ENCODE peak calls at places on chromosomes 4 and X, in eight cellular contexts. S is osteoblast, K is upper lobe of right lung, M is IMR-90, R is trophoblast cell, Z is tibial artery, D is GM12878, H is colonic mucosa. Y is an unnamed sample.

GRCh38 chr4:161419822-161420221 is 744.0 kb downstream of the FSTL5 start:
- DNase-seq in S (no peak), K (no peak), M (no peak), R (peak; percentile 7), Z (no peak), D (no peak), H (no peak), Y (no peak)

GRCh38 chr4:73213917-73214663 is 44.5 kb downstream of the ANKRD17 start:
- DNase-seq in S (no peak), K (no peak), M (peak; percentile 48), R (no peak), Z (no peak), D (no peak), H (no peak), Y (peak; percentile 60)

GRCh38 chrX:41302293-41302868 is 31.6 kb upstream of the DDX3X start:
- DNase-seq in S (peak; percentile 19), K (no peak), M (no peak), R (peak; percentile 56), Z (no peak), D (no peak), H (no peak), Y (no peak)

GRCh38 chr4:17687237-17687857 is 72.9 kb downstream of the MED28 start:
- DNase-seq in S (peak; percentile 13), K (no peak), M (no peak), R (no peak), Z (no peak), D (no peak), H (no peak), Y (no peak)

GRCh38 chr4:70556856-70557255 is 35.2 kb upstream of the AMBN start:
- DNase-seq in S (peak; percentile 29), K (no peak), M (peak; percentile 3), R (peak; percentile 24), Z (no peak), D (no peak), H (no peak), Y (no peak)

GRCh38 chr4:42954925-42955669 is 62.6 kb downstream of the GRXCR1 start:
- DNase-seq in S (no peak), K (no peak), M (no peak), R (no peak), Z (no peak), D (no peak), H (no peak), Y (no peak)

GRCh38 chr4:165207016-165207430 is 338 bp upstream of the KLHL2 start:
- DNase-seq in S (no peak), K (no peak), M (peak; percentile 31), R (no peak), Z (no peak), D (no peak), H (peak; percentile 29), Y (peak; percentile 18)

GRCh38 chrX:68666580-68666979 is 19.1 kb downstream of the STARD8 start:
- DNase-seq in S (no peak), K (no peak), M (no peak), R (no peak), Z (peak; percentile 70), D (no peak), H (no peak), Y (no peak)

GRCh38 chr4:52926575-52926974 is 64.5 kb downstream of the RASL11B start:
- DNase-seq in S (no peak), K (no peak), M (no peak), R (no peak), Z (no peak), D (no peak), H (no peak), Y (no peak)

GRCh38 chr4:16442296-16442695 is 216.0 kb upstream of the TAPT1 start:
- DNase-seq in S (no peak), K (no peak), M (no peak), R (no peak), Z (no peak), D (no peak), H (no peak), Y (no peak)

GRCh38 chr4:25367004-25367621 is 9.9 kb upstream of the ANAPC4 start:
- DNase-seq in S (no peak), K (no peak), M (peak; percentile 59), R (peak; percentile 74), Z (no peak), D (no peak), H (no peak), Y (peak; percentile 70)

GRCh38 chrX:103197721-103198306 is 17.1 kb upstream of the BEX4 start:
- DNase-seq in S (no peak), K (no peak), M (peak; percentile 56), R (no peak), Z (no peak), D (no peak), H (no peak), Y (peak; percentile 34)

GRCh38 chrX:115560978-115561604 is at the start of gene PLS3:
- DNase-seq in S (peak; percentile 95), K (peak; percentile 89), M (peak; percentile 83), R (peak; percentile 49), Z (peak; percentile 94), D (no peak), H (peak; percentile 84), Y (peak; percentile 94)

GRCh38 chrX:129145898-129146297 is 377.4 kb downstream of the SMARCA1 start:
- DNase-seq in S (no peak), K (no peak), M (no peak), R (no peak), Z (no peak), D (no peak), H (no peak), Y (no peak)

GRCh38 chr4:176548571-176548970 is 228.8 kb downstream of the SPCS3 start:
- DNase-seq in S (peak; percentile 81), K (no peak), M (peak; percentile 90), R (peak; percentile 8), Z (no peak), D (no peak), H (no peak), Y (no peak)

GRCh38 chr4:81715335-81715734 is 243.6 kb upstream of the RASGEF1B start:
- DNase-seq in S (no peak), K (no peak), M (no peak), R (no peak), Z (no peak), D (no peak), H (no peak), Y (no peak)

GRCh38 chrX:75547137-75547536 is 24.3 kb upstream of the ZDHHC15 start:
- DNase-seq in S (no peak), K (no peak), M (no peak), R (no peak), Z (no peak), D (no peak), H (no peak), Y (no peak)

GRCh38 chr4:1723131-1723801 is 1.9 kb downstream of the TACC3 start:
- DNase-seq in S (peak; percentile 46), K (no peak), M (no peak), R (peak; percentile 96), Z (no peak), D (no peak), H (no peak), Y (no peak)

GRCh38 chr4:140427919-140428471 is 547 bp upstream of the CLGN start:
- DNase-seq in S (no peak), K (no peak), M (peak; percentile 23), R (no peak), Z (no peak), D (no peak), H (no peak), Y (no peak)

GRCh38 chr4:152075253-152075928 is 314.6 kb upstream of the GATB start:
- DNase-seq in S (no peak), K (no peak), M (no peak), R (no peak), Z (no peak), D (no peak), H (no peak), Y (no peak)

GRCh38 chr4:8709050-8709728 is 116.6 kb downstream of the CPZ start:
- DNase-seq in S (peak; percentile 55), K (peak; percentile 38), M (no peak), R (no peak), Z (peak; percentile 41), D (no peak), H (no peak), Y (no peak)

GRCh38 chrX:150234126-150234525 is 129.0 kb upstream of the MAMLD1 start:
- DNase-seq in S (no peak), K (no peak), M (peak; percentile 23), R (no peak), Z (no peak), D (no peak), H (no peak), Y (peak; percentile 16)

GRCh38 chr4:81030617-81031388 is at the start of gene BMP3:
- DNase-seq in S (peak; percentile 72), K (peak; percentile 83), M (peak; percentile 18), R (peak; percentile 1), Z (no peak), D (no peak), H (peak; percentile 53), Y (peak; percentile 32)

GRCh38 chr4:185398618-185399017 is 2.0 kb downstream of the ANKRD37 start:
- DNase-seq in S (no peak), K (no peak), M (no peak), R (no peak), Z (no peak), D (no peak), H (no peak), Y (no peak)
- H3K4me1 ChIP-seq in S (peaks cover 9% of the 10 kb centered on the region), K (peaks cover 12% of the 10 kb centered on the region), M (no peaks in the 10 kb centered on the region), R (no peaks in the 10 kb centered on the region), Z (peaks cover 19% of the 10 kb centered on the region), D (peaks cover 10% of the 10 kb centered on the region), H (no peaks in the 10 kb centered on the region), Y (peaks cover 14% of the 10 kb centered on the region)

GRCh38 chr4:2927016-2927695 is 36.0 kb downstream of the NOP14 start:
- DNase-seq in S (peak; percentile 44), K (peak; percentile 46), M (no peak), R (peak; percentile 48), Z (peak; percentile 56), D (no peak), H (no peak), Y (no peak)

GRCh38 chr4:2924765-2925301 is 38.4 kb downstream of the NOP14 start:
- DNase-seq in S (peak; percentile 71), K (peak; percentile 42), M (no peak), R (no peak), Z (peak; percentile 41), D (no peak), H (no peak), Y (no peak)

GRCh38 chr4:2925496-2925895 is 37.7 kb downstream of the NOP14 start:
- DNase-seq in S (peak; percentile 19), K (no peak), M (no peak), R (no peak), Z (no peak), D (no peak), H (no peak), Y (no peak)

GRCh38 chr4:2927696-2928075 is 35.5 kb downstream of the NOP14 start:
- DNase-seq in S (no peak), K (peak; percentile 8), M (no peak), R (no peak), Z (peak; percentile 20), D (no peak), H (no peak), Y (no peak)

GRCh38 chr4:2925931-2926860 is 37.0 kb downstream of the NOP14 start:
- DNase-seq in S (peak; percentile 66), K (peak; percentile 60), M (no peak), R (no peak), Z (peak; percentile 62), D (no peak), H (no peak), Y (no peak)
- H3K27ac ChIP-seq in S (no peak overlapping the region), K (no peak overlapping the region), M (no peak overlapping the region), R (no peak overlapping the region), Z (no peak overlapping the region), D (no peak overlapping the region), H (no peak overlapping the region), Y (no peak overlapping the region)

GRCh38 chr4:19130836-19131235 is 1109.3 kb upstream of the LCORL start:
- DNase-seq in S (no peak), K (no peak), M (peak; percentile 80), R (peak; percentile 6), Z (no peak), D (no peak), H (no peak), Y (peak; percentile 7)
- H3K9me3 ChIP-seq in S (no peaks in the 10 kb centered on the region), K (no peaks in the 10 kb centered on the region), M (no peaks in the 10 kb centered on the region), R (no peaks in the 10 kb centered on the region), Z (no peaks in the 10 kb centered on the region), D (no peaks in the 10 kb centered on the region), H (no peaks in the 10 kb centered on the region), Y (no peaks in the 10 kb centered on the region)

GRCh38 chr4:76698141-76698540 is 199.8 kb downstream of the SOWAHB start:
- DNase-seq in S (no peak), K (no peak), M (no peak), R (no peak), Z (no peak), D (no peak), H (no peak), Y (no peak)
- H3K4me1 ChIP-seq in S (peaks cover 4% of the 10 kb centered on the region), K (peaks cover 2% of the 10 kb centered on the region), M (peaks cover 25% of the 10 kb centered on the region), R (peaks cover 24% of the 10 kb centered on the region), Z (peaks cover 28% of the 10 kb centered on the region), D (peaks cover 18% of the 10 kb centered on the region), H (peaks cover 4% of the 10 kb centered on the region), Y (peaks cover 33% of the 10 kb centered on the region)

Y was measured in cardiac muscle cell.